ENCODE peak calls at places on chromosomes 5 and 9, in six cellular contexts. U is tibial nerve, W is testis, V is transverse colon, M is IMR-90, I is adrenal gland. X is an unnamed sample. For H3K4me1, the result is how much of the 10 kb centered on the place peaks cover.

GRCh38 chr9:136644593-136645342 is 17.9 kb upstream of the EGFL7 start:
- DNase-seq in U (peak), M (peak), V (peak), I (peak), W (peak), X (peak)

GRCh38 chr5:145680169-145680568 is 155.0 kb downstream of the PRELID2 start:
- DNase-seq in M (no peak), V (no peak), W (no peak), U (no peak), I (no peak), X (no peak)

GRCh38 chr5:163489055-163489744 is 16.2 kb upstream of the MAT2B start:
- DNase-seq in I (no peak), M (peak), W (no peak), U (no peak), V (no peak), X (no peak)

GRCh38 chr5:174514983-174515394 is 209.4 kb upstream of the MSX2 start:
- DNase-seq in M (no peak), W (no peak), I (no peak), V (no peak), U (no peak), X (peak)

GRCh38 chr9:16205455-16205854 is 652.6 kb downstream of the CCDC171 start:
- DNase-seq in U (no peak), M (no peak), I (no peak), V (no peak), W (no peak), X (no peak)

GRCh38 chr9:4371108-4371507 is 71.2 kb upstream of the GLIS3 start:
- DNase-seq in V (no peak), I (no peak), U (no peak), M (peak), W (no peak), X (no peak)

GRCh38 chr9:133731876-133732321 is 6.3 kb downstream of the SARDH start:
- DNase-seq in I (peak), V (no peak), U (no peak), M (peak), W (peak), X (no peak)

GRCh38 chr5:126809932-126810331 is 33.0 kb downstream of the LMNB1 start:
- DNase-seq in I (no peak), V (no peak), U (no peak), W (no peak), M (no peak), X (no peak)

GRCh38 chr9:21856301-21857094 is 54.1 kb downstream of the MTAP start:
- DNase-seq in W (no peak), V (no peak), I (no peak), M (peak), U (no peak), X (no peak)

GRCh38 chr5:150147580-150148407 is 7.9 kb downstream of the PDGFRB start:
- DNase-seq in U (no peak), I (no peak), V (no peak), M (no peak), W (no peak), X (no peak)

GRCh38 chr5:68534131-68534940 is 318.8 kb downstream of the PIK3R1 start:
- DNase-seq in M (no peak), I (no peak), V (peak), W (peak), U (no peak), X (peak)
- TF ChIP-seq POLR2A in M (no peak), I (no peak), V (no peak), W (no peak), U (no peak), X (no peak)

DNA sequence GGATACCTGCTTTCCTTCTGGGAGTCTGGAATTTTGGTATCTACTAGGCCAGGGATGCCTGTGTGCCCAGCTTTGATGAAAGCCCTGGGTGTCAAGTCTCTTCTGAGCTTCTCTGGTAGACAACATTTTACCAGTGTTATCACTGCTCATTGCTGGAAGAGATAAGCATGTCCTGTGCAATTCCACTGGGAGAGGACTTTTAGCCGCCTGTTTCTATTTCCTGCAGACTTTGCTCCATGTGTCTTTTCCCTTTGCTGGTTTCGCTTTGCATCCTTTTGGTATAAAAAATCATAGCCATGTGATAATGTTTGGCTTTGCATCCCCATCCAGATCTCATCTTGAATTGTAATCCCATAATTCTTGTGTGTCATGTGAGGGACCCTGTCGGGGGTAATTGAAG is 163.2 kb downstream of the SLC28A3 start:
- DNase-seq in I (no peak), M (no peak), W (no peak), U (no peak), V (no peak), X (no peak)
- H3K4me1 ChIP-seq in I (under half), M (under half), W (under half), U (under half), V (under half), X (under half)

GRCh38 chr5:55534436-55535198 is at the start of gene PLPP1:
- DNase-seq in U (peak), M (peak), V (peak), W (peak), I (peak), X (peak)
- TF ChIP-seq POLR2A in U (no peak), M (peak), V (peak), W (peak), I (peak), X (peak)

DNA sequence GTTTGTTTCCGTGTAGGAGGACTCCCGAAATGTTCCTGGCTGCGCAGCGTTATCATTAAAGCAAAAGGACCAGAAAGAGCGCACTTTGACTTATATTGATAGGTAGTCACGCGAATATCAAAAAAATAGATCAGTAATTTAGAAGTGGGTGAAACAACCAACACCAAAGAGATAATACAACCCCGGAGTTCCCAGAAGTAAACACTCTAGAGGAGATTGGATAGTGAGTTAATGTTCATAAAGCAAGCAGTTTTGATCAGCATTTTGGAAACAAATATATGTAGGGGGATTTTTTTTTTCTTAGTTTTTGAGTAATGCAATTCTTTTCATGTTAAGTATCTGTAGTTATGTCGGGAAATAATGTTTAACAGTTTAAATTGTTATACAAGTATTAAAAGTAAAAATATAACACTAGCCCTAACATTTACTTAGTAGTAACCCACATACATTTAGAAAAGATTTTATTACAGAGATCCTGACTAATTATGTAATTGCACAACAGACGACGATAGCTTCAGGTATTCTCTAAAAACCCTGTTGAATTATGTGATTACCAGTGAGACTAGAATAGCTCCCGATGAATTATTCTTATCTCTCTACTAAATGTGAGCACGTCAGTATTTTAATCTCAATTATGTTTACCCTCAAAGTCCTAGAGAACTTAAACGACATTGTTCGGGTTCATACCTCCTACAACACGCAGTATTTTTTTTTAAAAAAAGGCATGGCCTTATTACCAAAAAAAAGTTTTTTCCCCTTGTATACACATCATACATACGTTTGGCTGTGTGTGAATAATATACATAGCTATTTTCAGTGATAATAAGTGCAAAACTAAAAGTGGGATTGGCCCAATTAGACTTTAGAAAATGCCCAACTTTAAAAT is 9.4 kb upstream of the NFIB start:
- DNase-seq in U (no peak), I (no peak), M (no peak), W (no peak), V (no peak), X (no peak)
- H3K4me1 ChIP-seq in U (half or more), I (under half), M (under half), W (under half), V (under half), X (under half)

GRCh38 chr5:54738118-54738972 is 220.8 kb downstream of the SNX18 start:
- DNase-seq in W (peak), U (peak), I (peak), V (peak), M (peak), X (peak)
- TF ChIP-seq POLR2A in W (no peak), U (no peak), I (no peak), V (no peak), M (no peak), X (no peak)

GRCh38 chr9:121349009-121349408 is 21.0 kb downstream of the STOM start:
- DNase-seq in V (no peak), U (no peak), M (no peak), I (peak), W (no peak), X (no peak)
- H3K4me1 ChIP-seq in V (half or more), U (half or more), M (under half), I (under half), W (under half), X (under half)

GRCh38 chr5:179617930-179618329 is 5.5 kb downstream of the HNRNPH1 start:
- DNase-seq in I (no peak), M (no peak), U (no peak), W (no peak), V (no peak), X (no peak)

GRCh38 chr5:179620293-179620692 is 3.2 kb downstream of the HNRNPH1 start:
- DNase-seq in I (no peak), V (no peak), W (no peak), U (no peak), M (no peak), X (no peak)

GRCh38 chr5:179620703-179621350 is 2.6 kb downstream of the HNRNPH1 start:
- DNase-seq in V (no peak), U (no peak), M (no peak), I (no peak), W (no peak), X (no peak)

GRCh38 chr5:179619776-179620175 is 3.7 kb downstream of the HNRNPH1 start:
- DNase-seq in W (no peak), I (no peak), U (no peak), M (peak), V (no peak), X (no peak)

DNA sequence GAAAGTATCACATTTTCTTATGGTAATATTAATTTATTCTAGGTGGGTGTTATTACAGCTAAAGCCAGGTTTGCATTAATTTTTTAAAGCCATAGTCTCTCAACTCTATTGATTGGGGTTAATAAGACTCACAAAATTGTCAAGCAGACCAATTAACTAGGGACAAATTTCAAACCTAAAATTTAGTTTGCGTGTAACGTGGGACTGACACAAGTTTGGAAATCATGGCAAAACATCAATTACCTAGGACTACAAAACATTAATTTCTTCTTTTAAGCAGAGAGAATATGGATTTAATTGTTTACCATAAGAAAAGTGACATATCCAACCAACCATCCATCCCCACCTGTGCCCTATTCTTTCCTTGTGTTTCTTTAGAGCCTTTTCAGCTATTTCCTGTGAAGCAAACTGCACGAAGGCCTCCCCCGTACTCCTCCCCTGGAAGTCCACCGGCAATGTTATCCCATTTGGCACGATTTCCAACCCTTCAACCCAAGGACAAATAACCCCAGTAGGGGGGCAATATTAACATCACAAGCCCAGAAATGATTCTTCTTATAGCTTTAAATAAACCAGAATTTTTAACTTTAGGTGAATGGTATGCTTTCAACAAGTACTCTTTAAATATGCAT is 4.4 kb downstream of the HNRNPH1 start:
- DNase-seq in I (no peak), U (no peak), M (no peak), V (no peak), W (no peak), X (no peak)
- TF ChIP-seq POLR2A in I (no peak), U (no peak), M (no peak), V (no peak), W (no peak), X (no peak)

X was measured in thyroid gland.